ENCODE peak calls at places on chromosomes 3 and 15, in six cellular contexts. Q is activated T-helper 1 cell treated with anti-CD3 and anti-CD28 coated beads, Interleukin-2, amount 50 U/mL, for 16 hours; P is mucosa of descending colon; M is SW 1271; V is globus pallidus; E is GM04503. S is an unnamed sample.

GRCh38 chr15:85649372-85649771 is 145.4 kb downstream of the KLHL25 start:
- DNase-seq in M (peak; percentile 45), E (no peak), Q (no peak), V (no peak), P (no peak), S (no peak)

GRCh38 chr3:127629462-127630403 is 748 bp downstream of the PODXL2 start:
- DNase-seq in P (no peak), M (no peak), E (no peak), V (peak; percentile 16), Q (peak; percentile 32), S (no peak)

GRCh38 chr3:12957334-12957733 is 115.9 kb downstream of the IQSEC1 start:
- DNase-seq in V (no peak), Q (no peak), P (no peak), E (no peak), M (no peak), S (no peak)

GRCh38 chr15:70466305-70466704 is 297.1 kb downstream of the UACA start:
- DNase-seq in E (no peak), P (no peak), M (no peak), Q (no peak), V (no peak), S (no peak)

GRCh38 chr15:94131875-94132274 is 99.5 kb upstream of the MCTP2 start:
- DNase-seq in P (no peak), V (no peak), E (no peak), M (no peak), Q (no peak), S (no peak)

GRCh38 chr3:62874398-62875102 is 666 bp downstream of the CADPS start:
- DNase-seq in V (no peak), M (no peak), E (no peak), Q (no peak), P (peak; percentile 56), S (peak; percentile 56)

GRCh38 chr3:12400795-12401194 is 83.5 kb upstream of the TSEN2 start:
- DNase-seq in E (peak; percentile 20), M (no peak), Q (no peak), V (no peak), P (no peak), S (no peak)

GRCh38 chr15:99566157-99566900 is 545 bp downstream of the MEF2A start:
- DNase-seq in V (peak; percentile 26), M (no peak), Q (peak; percentile 9), E (no peak), P (no peak), S (peak; percentile 67)

GRCh38 chr3:24494616-24495333 is at the start of gene THRB:
- DNase-seq in M (no peak), E (no peak), P (peak; percentile 80), Q (no peak), V (peak; percentile 55), S (no peak)

GRCh38 chr3:161500057-161500836 is 3.6 kb downstream of the OTOL1 start:
- DNase-seq in Q (no peak), P (no peak), V (no peak), E (no peak), M (no peak), S (no peak)

GRCh38 chr15:73504885-73505284 is 61.9 kb downstream of the REC114 start:
- DNase-seq in E (no peak), V (no peak), Q (no peak), M (no peak), P (no peak), S (no peak)

GRCh38 chr3:140953028-140953960 is 11.7 kb downstream of the SLC25A36 start:
- DNase-seq in Q (no peak), V (no peak), E (no peak), M (no peak), P (no peak), S (no peak)

GRCh38 chr3:42667096-42667522 is 13.6 kb downstream of the ZBTB47 start:
- DNase-seq in Q (no peak), M (no peak), V (no peak), E (no peak), P (no peak), S (no peak)

GRCh38 chr15:90306560-90306959 is 41.1 kb downstream of the NGRN start:
- DNase-seq in V (no peak), M (no peak), E (no peak), Q (no peak), P (no peak), S (no peak)

GRCh38 chr15:48634934-48635333 is 10.6 kb downstream of the FBN1 start:
- DNase-seq in E (no peak), P (no peak), M (no peak), V (no peak), Q (no peak), S (no peak)

GRCh38 chr3:11238057-11238456 is 34.1 kb upstream of the ATG7 start:
- DNase-seq in P (no peak), E (peak; percentile 83), M (peak; percentile 65), V (no peak), Q (no peak), S (no peak)

GRCh38 chr15:50071551-50072258 is 47.3 kb downstream of the ATP8B4 start:
- DNase-seq in Q (no peak), V (no peak), E (no peak), P (no peak), M (no peak), S (no peak)

GRCh38 chr15:95604634-95605036 is 725.9 kb upstream of the NR2F2 start:
- DNase-seq in V (no peak), Q (no peak), M (no peak), E (peak; percentile 82), P (no peak), S (no peak)

GRCh38 chr15:27054426-27054825 is 83.4 kb downstream of the GABRG3 start:
- DNase-seq in P (no peak), V (no peak), Q (no peak), M (no peak), E (no peak), S (no peak)

GRCh38 chr3:39668420-39668819 is 141.0 kb upstream of the MYRIP start:
- DNase-seq in P (no peak), Q (no peak), V (peak; percentile 33), E (no peak), M (peak; percentile 13), S (no peak)

GRCh38 chr15:62506217-62506805 is 341.2 kb upstream of the C2CD4B start:
- DNase-seq in M (no peak), E (peak; percentile 73), V (no peak), P (no peak), Q (no peak), S (no peak)

GRCh38 chr3:191809326-191809949 is 348.5 kb downstream of the PYDC2 start:
- DNase-seq in P (no peak), E (no peak), Q (no peak), V (no peak), M (no peak), S (peak; percentile 50)

GRCh38 chr3:22960326-22960984 is 242.7 kb upstream of the UBE2E2 start:
- DNase-seq in M (no peak), E (no peak), V (peak; percentile 25), P (no peak), Q (no peak), S (no peak)

GRCh38 chr3:151156618-151157216 is 46.3 kb downstream of the GPR171 start:
- DNase-seq in P (no peak), E (no peak), M (peak; percentile 10), V (no peak), Q (no peak), S (no peak)

GRCh38 chr3:50472958-50473357 is 30.5 kb downstream of the CACNA2D2 start:
- DNase-seq in E (no peak), M (no peak), P (no peak), V (no peak), Q (no peak), S (no peak)

GRCh38 chr3:174457758-174458157 is 401.4 kb upstream of the NAALADL2 start:
- DNase-seq in M (no peak), P (no peak), V (no peak), Q (no peak), E (no peak), S (no peak)

GRCh38 chr3:139016430-139017048 is 4.2 kb downstream of the PRR23B start:
- DNase-seq in V (no peak), E (no peak), M (no peak), P (no peak), Q (no peak), S (no peak)

GRCh38 chr15:51155906-51156305 is 61.2 kb upstream of the TNFAIP8L3 start:
- DNase-seq in P (no peak), Q (no peak), E (no peak), M (no peak), V (no peak), S (no peak)

GRCh38 chr3:100083209-100083608 is 31.1 kb downstream of the FILIP1L start:
- DNase-seq in E (no peak), Q (no peak), V (no peak), M (no peak), P (no peak), S (no peak)

GRCh38 chr15:42687740-42688139 is 49.2 kb downstream of the CDAN1 start:
- DNase-seq in P (no peak), M (no peak), Q (no peak), E (no peak), V (no peak), S (no peak)